ENCODE peak calls at places on chromosomes 3 and 15, in four cellular contexts. B is HCT116, M is MM.1S, T is neural crest cell. V is an unnamed sample.

GRCh38 chr15:35271371-35272043 is 186.4 kb upstream of the NANOGP8 start:
- DNase-seq in B (no peak), M (no peak), T (no peak), V (peak)

GRCh38 chr15:96234109-96234892 is 96.2 kb upstream of the NR2F2 start:
- DNase-seq in B (no peak), M (no peak), T (no peak), V (no peak)

GRCh38 chr3:66037330-66037985 is 1.3 kb downstream of the MAGI1 start:
- DNase-seq in B (no peak), M (peak), T (peak), V (peak)

GRCh38 chr3:34683851-34684250 is 885.4 kb downstream of the PDCD6IP start:
- DNase-seq in B (no peak), M (peak), T (peak), V (peak)

GRCh38 chr3:110149763-110150162 is 812.4 kb upstream of the DPPA4 start:
- DNase-seq in B (no peak), M (no peak), T (no peak), V (no peak)

GRCh38 chr3:148366743-148367410 is 330.8 kb upstream of the AGTR1 start:
- DNase-seq in B (no peak), M (peak), T (no peak), V (peak)

GRCh38 chr3:36991147-36991546 is 1.8 kb downstream of the EPM2AIP1 start:
- DNase-seq in B (no peak), M (no peak), T (no peak), V (no peak)

GRCh38 chr3:97257942-97258341 is 443.5 kb downstream of the EPHA6 start:
- DNase-seq in B (no peak), M (no peak), T (no peak), V (no peak)

GRCh38 chr3:146382386-146382785 is 87.0 kb downstream of the PLSCR2 start:
- DNase-seq in B (peak), M (no peak), T (no peak), V (peak)

GRCh38 chr3:31161889-31162288 is 267.4 kb upstream of the GADL1 start:
- DNase-seq in B (no peak), M (no peak), T (no peak), V (peak)

GRCh38 chr15:20671665-20672064 is 130.1 kb upstream of the GOLGA6L6 start:
- DNase-seq in B (no peak), M (peak), T (no peak), V (no peak)

GRCh38 chr3:33360136-33360825 is 79.9 kb downstream of the UBP1 start:
- DNase-seq in B (peak), M (no peak), T (no peak), V (peak)

GRCh38 chr3:173066044-173066679 is 74.9 kb downstream of the SPATA16 start:
- DNase-seq in B (no peak), M (peak), T (no peak), V (peak)

GRCh38 chr3:54772046-54772445 is 155.8 kb downstream of the LRTM1 start:
- DNase-seq in B (no peak), M (no peak), T (no peak), V (no peak)

GRCh38 chr3:175716451-175716850 is 857.3 kb downstream of the NAALADL2 start:
- DNase-seq in B (no peak), M (no peak), T (no peak), V (peak)

GRCh38 chr3:79543618-79544017 is 224.2 kb downstream of the ROBO1 start:
- DNase-seq in B (no peak), M (peak), T (no peak), V (no peak)

GRCh38 chr3:119559441-119559963 is at the start of gene CD80:
- DNase-seq in B (peak), M (peak), T (peak), V (peak)

GRCh38 chr15:65044724-65045481 is at the start of gene SLC51B:
- DNase-seq in B (no peak), M (no peak), T (no peak), V (no peak)

GRCh38 chr15:45868109-45868691 is 233.4 kb downstream of the SQOR start:
- DNase-seq in B (no peak), M (no peak), T (no peak), V (no peak)

GRCh38 chr15:45867281-45867680 is 232.5 kb downstream of the SQOR start:
- DNase-seq in B (no peak), M (no peak), T (no peak), V (no peak)

GRCh38 chr15:45869034-45869668 is 234.3 kb downstream of the SQOR start:
- DNase-seq in B (no peak), M (no peak), T (no peak), V (no peak)

GRCh38 chr15:45871121-45871855 is 236.5 kb downstream of the SQOR start:
- DNase-seq in B (no peak), M (no peak), T (no peak), V (peak)
- TF ChIP-seq CTCF in B (no peak), M (no peak), T (no peak), V (no peak)

DNA sequence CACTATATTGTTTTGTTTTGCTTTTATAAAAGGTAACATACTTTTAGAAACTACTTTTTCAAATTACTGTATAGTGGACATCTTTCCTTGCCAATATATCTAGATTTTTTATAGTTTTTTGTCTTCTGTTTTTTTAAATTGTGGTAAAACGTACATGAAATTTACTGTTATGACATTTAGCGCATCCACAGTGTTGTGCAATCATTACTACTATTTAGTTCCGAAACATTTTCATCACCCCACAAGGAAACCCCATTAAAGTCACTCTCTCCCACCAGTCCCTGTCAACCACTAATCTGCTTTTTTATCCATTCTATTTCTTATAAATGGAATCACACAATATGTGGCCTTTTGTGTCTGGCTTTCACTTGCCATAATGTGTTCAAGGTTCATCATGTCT is 54.8 kb downstream of the TMEM266 start:
- DNase-seq in B (no peak), M (no peak), T (no peak), V (no peak)
- TF ChIP-seq CTCF in B (no peak), M (no peak), T (no peak), V (no peak)

GRCh38 chr15:58077427-58077826 is 11.9 kb upstream of the ALDH1A2 start:
- DNase-seq in B (peak), M (peak), T (no peak), V (no peak)
- TF ChIP-seq CTCF in B (peak), M (peak), T (no peak), V (peak)

DNA sequence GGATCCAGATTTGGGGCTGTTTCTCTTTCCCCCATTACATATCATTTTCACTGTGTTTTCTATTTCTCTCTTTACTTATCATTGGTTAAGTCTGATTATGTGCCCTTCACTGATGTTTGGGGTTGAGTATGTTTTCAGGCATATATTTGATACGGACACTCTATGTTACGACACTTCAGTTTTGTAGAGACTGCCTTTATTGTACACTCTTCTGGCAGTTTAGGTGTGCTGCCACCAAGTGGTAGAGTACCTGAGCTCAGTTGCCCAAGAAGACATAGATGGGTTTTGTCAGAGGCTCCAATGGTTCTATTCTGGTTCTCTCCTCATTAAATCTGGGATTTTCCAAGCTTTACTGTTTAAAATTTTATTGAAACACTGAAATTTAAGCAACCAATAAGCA is 255.0 kb upstream of the ROPN1 start:
- DNase-seq in B (peak), M (peak), T (no peak), V (no peak)
- TF ChIP-seq CTCF in B (peak), M (peak), T (peak), V (peak)

DNA sequence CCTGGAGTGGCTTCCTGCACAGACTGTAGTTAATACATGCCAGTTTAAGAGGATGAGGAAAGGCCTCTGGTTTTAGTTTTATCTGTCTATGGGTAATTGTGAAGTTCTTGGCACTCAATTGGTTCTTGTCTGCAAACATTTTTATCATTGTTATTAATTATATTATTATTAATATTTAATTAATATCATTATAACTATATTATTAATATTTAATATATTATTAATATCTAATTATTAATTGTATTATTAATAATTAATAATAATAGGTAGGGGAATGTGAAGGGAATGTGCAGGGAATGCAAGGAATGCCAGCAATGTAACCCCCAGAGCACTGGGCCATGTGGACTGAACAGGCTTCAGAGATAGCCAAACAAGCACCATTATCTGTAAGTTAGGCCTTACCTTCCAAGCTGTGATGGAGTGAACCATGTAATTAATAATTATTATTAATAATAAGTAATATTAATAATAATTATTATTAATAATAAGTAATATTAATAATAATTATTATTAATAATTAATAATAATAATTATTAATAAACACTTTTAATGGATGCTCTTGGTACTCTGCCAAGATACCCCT is 79.8 kb upstream of the NMNAT3 start:
- DNase-seq in B (no peak), M (no peak), T (no peak), V (no peak)
- TF ChIP-seq CTCF in B (no peak), M (no peak), T (no peak), V (no peak)

DNA sequence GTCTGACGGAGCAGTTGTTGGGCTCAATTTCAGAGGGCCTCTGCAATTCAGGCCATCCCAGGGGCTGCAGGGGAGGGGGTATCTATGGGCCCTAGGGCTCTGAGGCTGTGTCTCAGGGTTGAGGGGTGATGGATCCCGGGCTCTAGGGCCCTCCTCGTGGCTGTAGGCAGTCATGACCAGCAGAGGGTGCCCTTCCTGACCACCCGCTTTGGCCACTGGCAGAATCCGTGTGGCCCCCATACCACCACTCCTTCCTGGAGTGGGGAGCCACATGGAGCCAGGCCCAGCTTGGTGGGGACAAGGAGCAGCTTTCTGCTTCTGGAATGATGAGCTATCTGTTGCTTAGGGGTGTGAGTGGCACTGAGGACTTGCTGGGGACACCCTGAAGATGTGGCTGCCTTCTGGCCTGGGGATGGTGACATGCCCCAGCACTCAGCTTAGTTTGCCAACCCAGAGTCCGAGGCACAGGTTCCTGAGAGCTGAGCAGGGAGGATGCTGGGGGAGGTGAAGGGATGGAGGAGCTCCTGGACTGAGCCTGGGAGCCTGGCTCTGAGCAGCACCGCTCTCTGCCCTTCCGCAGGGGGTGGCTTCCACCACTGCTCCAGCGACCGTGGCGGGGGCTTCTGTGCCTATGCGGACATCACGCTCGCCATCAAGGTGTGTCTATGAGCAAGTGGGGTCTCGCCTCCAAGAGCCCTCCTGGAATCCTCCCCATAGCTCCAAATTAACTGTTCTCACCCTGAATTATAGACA is 20.2 kb downstream of the HDAC11 start:
- DNase-seq in B (no peak), M (no peak), T (peak), V (no peak)
- TF ChIP-seq CTCF in B (peak), M (peak), T (peak), V (peak)

DNA sequence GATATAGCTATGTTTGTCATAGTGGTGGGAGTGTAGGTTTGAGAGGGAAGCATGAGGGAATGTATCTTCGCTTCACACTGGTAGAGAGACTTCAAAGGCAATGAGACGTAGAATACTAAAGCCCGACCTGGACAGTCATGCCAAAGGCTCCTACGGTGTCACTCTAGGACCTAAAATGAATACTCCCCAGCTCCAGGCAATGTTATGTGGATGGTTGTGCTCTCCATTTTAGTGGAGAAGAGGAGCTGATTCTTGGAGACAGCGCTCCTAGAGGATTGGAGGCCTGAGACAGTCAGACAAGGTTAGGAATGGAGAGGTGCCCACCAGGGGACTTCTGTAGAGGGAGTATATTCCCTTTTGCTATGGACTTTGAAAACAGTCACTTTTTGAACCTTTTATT is 260.1 kb downstream of the MEX3B start:
- DNase-seq in B (no peak), M (no peak), T (no peak), V (no peak)
- TF ChIP-seq CTCF in B (no peak), M (no peak), T (no peak), V (no peak)

GRCh38 chr3:47412842-47413520 is 32.2 kb downstream of the PTPN23 start:
- DNase-seq in B (no peak), M (no peak), T (no peak), V (no peak)
- TF ChIP-seq CTCF in B (no peak), M (no peak), T (peak), V (peak)

GRCh38 chr15:43361313-43361903 is 9.4 kb downstream of the ZSCAN29 start:
- DNase-seq in B (no peak), M (no peak), T (no peak), V (no peak)
- TF ChIP-seq CTCF in B (no peak), M (no peak), T (no peak), V (no peak)

DNA sequence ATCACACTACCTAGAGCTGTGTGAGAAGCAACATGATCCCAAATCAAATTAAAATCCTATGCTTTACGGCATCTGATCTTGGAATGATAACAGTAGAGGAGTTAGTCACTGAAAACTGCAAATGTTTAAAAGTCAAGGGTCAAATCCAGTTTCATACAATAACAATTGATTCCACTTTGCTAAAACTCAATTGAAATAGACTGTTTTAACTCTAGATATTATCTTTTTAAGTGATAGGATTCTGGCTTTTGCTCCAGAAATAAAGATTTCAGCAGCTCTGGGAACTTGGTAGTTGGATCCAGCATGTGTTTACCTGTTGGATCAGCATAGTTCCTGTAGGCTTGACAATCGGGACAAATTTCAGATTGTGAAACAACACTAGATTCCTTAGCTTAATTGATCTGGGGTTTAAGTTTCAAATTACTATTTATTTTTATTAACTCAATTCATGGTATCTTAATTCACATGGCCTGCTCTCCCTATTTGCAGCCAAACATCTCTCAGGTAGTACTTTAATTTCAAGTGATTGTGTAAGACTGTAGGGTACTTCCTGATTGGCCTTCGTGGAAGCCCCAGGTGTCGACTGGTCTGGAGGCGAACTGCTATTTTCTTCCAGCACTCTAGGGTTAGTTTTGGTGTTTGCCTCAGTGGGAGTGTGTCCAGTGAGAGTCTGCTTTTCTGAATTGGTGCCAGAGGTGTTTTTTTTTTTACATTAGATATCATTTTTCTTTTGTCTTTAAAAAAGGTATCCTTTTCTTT is 16.6 kb downstream of the NFKBIZ start:
- DNase-seq in B (peak), M (no peak), T (no peak), V (no peak)
- TF ChIP-seq CTCF in B (no peak), M (no peak), T (no peak), V (no peak)